ENCODE peak calls at places on chromosomes 11 and 22, in four cellular contexts. One of them, this sample, is unnamed.

GRCh38 chr11:125167292-125167953 is 2.9 kb downstream of the PKNOX2 start:
- DNase-seq in mesothelial cell of epicardium: no peak
- DNase-seq in DND-41: no peak
- DNase-seq in suprapubic skin: no peak
- DNase-seq in this sample: peak

GRCh38 chr22:37454857-37455686 is 27.8 kb upstream of the ELFN2 start:
- DNase-seq in mesothelial cell of epicardium: no peak
- DNase-seq in DND-41: no peak
- DNase-seq in suprapubic skin: no peak
- DNase-seq in this sample: no peak

GRCh38 chr11:94934362-94934761 is 39.0 kb downstream of the CWC15 start:
- DNase-seq in mesothelial cell of epicardium: no peak
- DNase-seq in DND-41: peak
- DNase-seq in suprapubic skin: peak
- DNase-seq in this sample: no peak

GRCh38 chr22:44928064-44928463 is 81.7 kb downstream of the PHF21B start:
- DNase-seq in mesothelial cell of epicardium: no peak
- DNase-seq in DND-41: no peak
- DNase-seq in suprapubic skin: no peak
- DNase-seq in this sample: no peak

GRCh38 chr11:65150513-65151271 is 16.4 kb upstream of the SYVN1 start:
- DNase-seq in mesothelial cell of epicardium: peak
- DNase-seq in DND-41: no peak
- DNase-seq in suprapubic skin: peak
- DNase-seq in this sample: no peak

GRCh38 chr11:72848846-72849466 is 34.7 kb downstream of the ATG16L2 start:
- DNase-seq in mesothelial cell of epicardium: no peak
- DNase-seq in DND-41: peak
- DNase-seq in suprapubic skin: no peak
- DNase-seq in this sample: no peak

GRCh38 chr11:85628771-85629341 is 463 bp downstream of the TMEM126B start:
- DNase-seq in mesothelial cell of epicardium: no peak
- DNase-seq in DND-41: no peak
- DNase-seq in suprapubic skin: no peak
- DNase-seq in this sample: no peak

GRCh38 chr22:48840112-48840949 is 987.3 kb downstream of the BRD1 start:
- DNase-seq in mesothelial cell of epicardium: no peak
- DNase-seq in DND-41: no peak
- DNase-seq in suprapubic skin: no peak
- DNase-seq in this sample: no peak

GRCh38 chr11:111635706-111636045 is 33.4 kb downstream of the SIK2 start:
- DNase-seq in mesothelial cell of epicardium: no peak
- DNase-seq in DND-41: no peak
- DNase-seq in suprapubic skin: no peak
- DNase-seq in this sample: no peak

GRCh38 chr11:114366331-114367243 is 33.7 kb downstream of the C11orf71 start:
- DNase-seq in mesothelial cell of epicardium: no peak
- DNase-seq in DND-41: no peak
- DNase-seq in suprapubic skin: no peak
- DNase-seq in this sample: no peak

GRCh38 chr22:42364641-42365336 is 67.4 kb downstream of the NFAM1 start:
- DNase-seq in mesothelial cell of epicardium: no peak
- DNase-seq in DND-41: no peak
- DNase-seq in suprapubic skin: no peak
- DNase-seq in this sample: no peak

GRCh38 chr11:103077553-103077952 is 14.4 kb downstream of the DCUN1D5 start:
- DNase-seq in mesothelial cell of epicardium: no peak
- DNase-seq in DND-41: no peak
- DNase-seq in suprapubic skin: no peak
- DNase-seq in this sample: no peak

GRCh38 chr11:119085523-119085878 is 820 bp downstream of the HMBS start:
- DNase-seq in mesothelial cell of epicardium: no peak
- DNase-seq in DND-41: no peak
- DNase-seq in suprapubic skin: no peak
- DNase-seq in this sample: no peak

GRCh38 chr11:105371311-105371710 is 231.7 kb upstream of the CARD18 start:
- DNase-seq in mesothelial cell of epicardium: no peak
- DNase-seq in DND-41: no peak
- DNase-seq in suprapubic skin: no peak
- DNase-seq in this sample: no peak

GRCh38 chr11:125192717-125193116 is 28.2 kb downstream of the PKNOX2 start:
- DNase-seq in mesothelial cell of epicardium: no peak
- DNase-seq in DND-41: no peak
- DNase-seq in suprapubic skin: no peak
- DNase-seq in this sample: no peak

GRCh38 chr22:42273855-42274451 is 3.5 kb upstream of the TCF20 start:
- DNase-seq in mesothelial cell of epicardium: no peak
- DNase-seq in DND-41: no peak
- DNase-seq in suprapubic skin: no peak
- DNase-seq in this sample: no peak

GRCh38 chr11:123494195-123495050 is 64.4 kb downstream of the GRAMD1B start:
- DNase-seq in mesothelial cell of epicardium: no peak
- DNase-seq in DND-41: no peak
- DNase-seq in suprapubic skin: no peak
- DNase-seq in this sample: no peak

GRCh38 chr11:60345489-60345888 is 18.4 kb downstream of the MS4A6E start:
- DNase-seq in mesothelial cell of epicardium: no peak
- DNase-seq in DND-41: peak
- DNase-seq in suprapubic skin: no peak
- DNase-seq in this sample: peak

GRCh38 chr11:3022982-3023381 is 30.9 kb upstream of the NAP1L4 start:
- DNase-seq in mesothelial cell of epicardium: no peak
- DNase-seq in DND-41: no peak
- DNase-seq in suprapubic skin: no peak
- DNase-seq in this sample: no peak

GRCh38 chr11:124934862-124935547 is 842 bp downstream of the HEPACAM start:
- DNase-seq in mesothelial cell of epicardium: no peak
- DNase-seq in DND-41: no peak
- DNase-seq in suprapubic skin: no peak
- DNase-seq in this sample: no peak

GRCh38 chr11:77821349-77821851 is 456 bp downstream of the AAMDC start:
- DNase-seq in mesothelial cell of epicardium: no peak
- DNase-seq in DND-41: peak
- DNase-seq in suprapubic skin: peak
- DNase-seq in this sample: no peak

GRCh38 chr11:77815459-77815858 is 5.1 kb downstream of the RSF1 start:
- DNase-seq in mesothelial cell of epicardium: no peak
- DNase-seq in DND-41: no peak
- DNase-seq in suprapubic skin: no peak
- DNase-seq in this sample: no peak

GRCh38 chr11:77820565-77821348 is at the start of the genes AAMDC and RSF1:
- DNase-seq in mesothelial cell of epicardium: peak
- DNase-seq in DND-41: peak
- DNase-seq in suprapubic skin: peak
- DNase-seq in this sample: peak

GRCh38 chr11:77819921-77820564 is 479 bp downstream of the RSF1 start:
- DNase-seq in mesothelial cell of epicardium: peak
- DNase-seq in DND-41: peak
- DNase-seq in suprapubic skin: peak
- DNase-seq in this sample: peak

GRCh38 chr11:77819411-77819920 is 1.1 kb downstream of the RSF1 start:
- DNase-seq in mesothelial cell of epicardium: peak
- DNase-seq in DND-41: peak
- DNase-seq in suprapubic skin: peak
- DNase-seq in this sample: peak
- TF ChIP-seq CTCF in mesothelial cell of epicardium: no peak
- TF ChIP-seq CTCF in DND-41: no peak
- TF ChIP-seq CTCF in suprapubic skin: no peak
- TF ChIP-seq CTCF in this sample: peak

DNA sequence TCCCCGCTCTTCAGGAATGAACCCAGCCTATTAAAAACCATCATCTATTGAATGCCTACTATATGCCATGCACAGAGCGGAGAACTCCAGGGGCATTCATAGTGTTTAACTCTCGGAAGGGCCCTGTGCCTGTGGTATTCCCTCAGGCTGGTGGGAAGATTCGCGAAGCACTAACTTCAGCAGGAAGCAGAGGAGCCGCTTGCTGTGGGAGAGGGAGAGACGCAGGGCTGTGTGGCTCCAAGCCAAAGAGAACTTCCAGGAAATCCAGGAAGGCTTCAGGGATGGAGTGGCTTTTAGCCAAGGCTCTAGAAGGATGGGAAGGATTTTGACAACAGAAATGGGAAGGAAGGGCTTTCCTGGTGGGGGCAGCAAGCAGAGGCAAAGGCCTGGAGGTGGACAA is 103.8 kb downstream of the TP53I11 start:
- DNase-seq in mesothelial cell of epicardium: no peak
- DNase-seq in DND-41: no peak
- DNase-seq in suprapubic skin: no peak
- DNase-seq in this sample: no peak
- TF ChIP-seq CTCF in mesothelial cell of epicardium: no peak
- TF ChIP-seq CTCF in DND-41: no peak
- TF ChIP-seq CTCF in suprapubic skin: no peak
- TF ChIP-seq CTCF in this sample: no peak

GRCh38 chr11:73931039-73931645 is 19.7 kb upstream of the DNAJB13 start:
- DNase-seq in mesothelial cell of epicardium: no peak
- DNase-seq in DND-41: peak
- DNase-seq in suprapubic skin: no peak
- DNase-seq in this sample: peak
- TF ChIP-seq CTCF in mesothelial cell of epicardium: no peak
- TF ChIP-seq CTCF in DND-41: peak
- TF ChIP-seq CTCF in suprapubic skin: no peak
- TF ChIP-seq CTCF in this sample: peak

GRCh38 chr22:27786253-27786898 is 15.2 kb downstream of the MN1 start:
- DNase-seq in mesothelial cell of epicardium: no peak
- DNase-seq in DND-41: no peak
- DNase-seq in suprapubic skin: no peak
- DNase-seq in this sample: no peak

GRCh38 chr22:27783436-27784098 is 18.0 kb downstream of the MN1 start:
- DNase-seq in mesothelial cell of epicardium: no peak
- DNase-seq in DND-41: no peak
- DNase-seq in suprapubic skin: no peak
- DNase-seq in this sample: no peak

GRCh38 chr22:27784099-27784446 is 17.5 kb downstream of the MN1 start:
- DNase-seq in mesothelial cell of epicardium: no peak
- DNase-seq in DND-41: no peak
- DNase-seq in suprapubic skin: no peak
- DNase-seq in this sample: no peak

GRCh38 chr22:27788889-27789288 is 12.7 kb downstream of the MN1 start:
- DNase-seq in mesothelial cell of epicardium: no peak
- DNase-seq in DND-41: no peak
- DNase-seq in suprapubic skin: no peak
- DNase-seq in this sample: no peak

GRCh38 chr22:27785818-27786217 is 15.7 kb downstream of the MN1 start:
- DNase-seq in mesothelial cell of epicardium: no peak
- DNase-seq in DND-41: no peak
- DNase-seq in suprapubic skin: no peak
- DNase-seq in this sample: no peak
- TF ChIP-seq CTCF in mesothelial cell of epicardium: no peak
- TF ChIP-seq CTCF in DND-41: no peak
- TF ChIP-seq CTCF in suprapubic skin: no peak
- TF ChIP-seq CTCF in this sample: no peak

GRCh38 chr11:12871788-12872321 is 137.3 kb upstream of the RASSF10 start:
- DNase-seq in mesothelial cell of epicardium: no peak
- DNase-seq in DND-41: no peak
- DNase-seq in suprapubic skin: no peak
- DNase-seq in this sample: no peak

GRCh38 chr11:12865871-12866595 is 143.1 kb upstream of the RASSF10 start:
- DNase-seq in mesothelial cell of epicardium: no peak
- DNase-seq in DND-41: no peak
- DNase-seq in suprapubic skin: no peak
- DNase-seq in this sample: no peak

GRCh38 chr11:12871251-12871650 is 137.9 kb upstream of the RASSF10 start:
- DNase-seq in mesothelial cell of epicardium: no peak
- DNase-seq in DND-41: no peak
- DNase-seq in suprapubic skin: no peak
- DNase-seq in this sample: no peak

GRCh38 chr11:12867531-12867930 is 141.6 kb upstream of the RASSF10 start:
- DNase-seq in mesothelial cell of epicardium: no peak
- DNase-seq in DND-41: no peak
- DNase-seq in suprapubic skin: no peak
- DNase-seq in this sample: no peak

DNA sequence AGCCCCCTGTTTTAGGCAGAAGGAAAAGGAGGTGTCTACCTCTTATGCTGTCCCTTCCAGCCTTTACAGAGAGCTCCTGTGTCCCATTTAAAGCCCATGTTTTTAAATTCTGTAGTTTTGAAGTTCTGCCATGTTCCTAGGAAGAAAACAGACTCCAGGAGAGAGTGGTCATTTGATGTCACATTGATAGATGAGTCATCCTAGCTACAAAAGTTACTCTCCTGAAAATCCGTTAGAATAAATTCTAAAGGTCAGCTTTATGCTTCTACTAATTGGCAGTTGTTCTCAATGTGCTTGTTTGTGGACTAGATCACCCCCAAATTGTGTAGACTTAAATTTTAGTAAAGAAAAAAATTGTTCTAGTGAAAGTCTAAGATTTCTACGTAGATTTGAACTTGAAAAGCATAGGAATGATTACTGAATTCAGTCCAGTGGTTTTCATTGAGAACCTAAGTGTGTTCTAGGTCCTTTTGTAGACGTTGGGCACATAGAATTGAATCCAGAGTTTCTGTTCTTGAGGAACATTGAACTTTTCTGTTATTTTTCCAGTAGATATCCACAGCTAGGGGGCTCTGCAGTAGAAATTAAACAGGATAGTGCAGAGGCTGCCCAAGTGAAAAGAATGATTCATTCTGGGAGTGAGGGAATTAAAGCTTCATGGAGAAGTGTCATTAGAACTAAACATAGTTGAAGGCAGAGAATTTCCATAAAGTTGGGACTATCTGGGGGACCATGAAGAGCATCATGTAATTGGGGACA is 140.6 kb upstream of the RASSF10 start:
- DNase-seq in mesothelial cell of epicardium: no peak
- DNase-seq in DND-41: no peak
- DNase-seq in suprapubic skin: no peak
- DNase-seq in this sample: no peak
- TF ChIP-seq CTCF in mesothelial cell of epicardium: no peak
- TF ChIP-seq CTCF in DND-41: no peak
- TF ChIP-seq CTCF in suprapubic skin: no peak
- TF ChIP-seq CTCF in this sample: no peak

DNA sequence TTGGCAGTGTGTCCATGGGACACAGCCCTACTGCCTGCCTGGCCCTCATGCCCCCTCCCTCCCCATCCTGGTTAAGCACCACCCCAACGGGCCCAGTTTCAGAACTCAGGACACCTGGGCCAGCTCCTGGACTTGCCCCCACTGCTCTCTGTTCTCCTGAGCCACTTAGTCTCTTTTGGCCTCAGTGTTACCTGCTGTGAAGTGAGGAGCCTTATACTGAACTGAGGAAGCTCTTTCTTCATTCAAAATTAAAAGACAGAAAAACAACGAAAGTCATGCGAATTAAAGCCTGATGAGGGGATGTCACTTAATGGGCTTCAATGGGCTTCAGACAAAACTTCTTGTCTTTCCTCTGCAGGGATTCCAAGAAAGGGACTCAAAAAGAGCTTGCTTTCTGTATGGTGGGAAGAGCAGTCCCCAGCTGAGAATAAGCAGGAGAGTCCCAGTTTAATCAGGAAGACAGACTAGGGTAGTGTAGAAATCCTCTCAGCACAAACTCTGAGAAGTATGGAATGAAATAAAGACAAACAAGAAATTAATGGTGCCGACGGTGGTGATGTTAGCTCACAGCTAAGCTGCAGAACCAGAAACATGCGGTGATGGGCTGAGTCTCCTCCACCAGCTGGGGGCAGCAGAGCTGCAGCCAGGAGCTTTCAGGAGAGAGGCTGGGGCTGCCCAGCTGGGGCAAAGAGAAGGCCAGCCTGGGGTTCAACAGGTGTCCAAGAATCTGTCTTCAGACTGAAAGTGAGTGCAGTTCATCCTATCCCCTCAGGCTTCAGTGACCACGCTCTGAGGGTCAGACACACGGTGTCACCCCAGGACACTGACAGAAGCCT is 101.0 kb downstream of the GGTLC2 start:
- DNase-seq in mesothelial cell of epicardium: no peak
- DNase-seq in DND-41: peak
- DNase-seq in suprapubic skin: no peak
- DNase-seq in this sample: peak
- TF ChIP-seq CTCF in mesothelial cell of epicardium: no peak
- TF ChIP-seq CTCF in DND-41: peak
- TF ChIP-seq CTCF in suprapubic skin: no peak
- TF ChIP-seq CTCF in this sample: peak

This sample was measured in neural crest cell.